ENCODE peak calls at places on chromosomes 4 and X, in nine cellular contexts. Z is adipocyte; X is EH; Q is activated CD4-positive, alpha-beta T cell treated with anti-CD3 and anti-CD28 coated beads for 48 hours; J is nephron progenitor cell; G is HepG2; M is fibroblast of pulmonary artery; K is osteocyte; U is stimulated activated naive CD8-positive, alpha-beta T cell treated with anti-CD3 and anti-CD28 coated beads, Interleukin-15, Interleukin-2, amounts not matched to agents 100 U/mL and 50 U/mL, for 24 hours. R is an unnamed sample.

GRCh38 chrX:68945603-68946228 is 116.9 kb downstream of the EFNB1 start:
- DNase-seq in G (no peak), M (peak), Q (no peak), Z (peak), X (peak), K (peak), U (peak), J (no peak), R (peak)

GRCh38 chr4:86011117-86011516 is 348.7 kb downstream of the MAPK10 start:
- DNase-seq in Q (no peak), J (no peak), Z (peak), X (peak), G (no peak), K (no peak), U (no peak), M (peak), R (no peak)

GRCh38 chr4:103996059-103996458 is 276.3 kb upstream of the TACR3 start:
- DNase-seq in M (peak), K (no peak), X (no peak), Z (no peak), Q (no peak), U (no peak), J (no peak), G (no peak), R (no peak)

GRCh38 chr4:125650557-125650956 is 335.8 kb downstream of the FAT4 start:
- DNase-seq in G (no peak), Q (no peak), U (no peak), Z (no peak), M (no peak), J (no peak), K (no peak), X (no peak), R (no peak)

GRCh38 chrX:112834016-112834855 is 6.4 kb downstream of the AMOT start:
- DNase-seq in Q (no peak), K (no peak), J (no peak), X (peak), G (no peak), U (no peak), M (peak), Z (peak), R (no peak)

GRCh38 chr4:157115613-157116340 is 39.8 kb downstream of the GLRB start:
- DNase-seq in U (no peak), X (peak), K (no peak), G (no peak), Q (no peak), M (peak), Z (peak), J (no peak), R (no peak)

GRCh38 chr4:168059251-168059650 is 33.1 kb upstream of the ANXA10 start:
- DNase-seq in Z (peak), U (no peak), J (no peak), Q (no peak), K (no peak), G (no peak), M (peak), X (peak), R (no peak)

GRCh38 chr4:185343726-185344581 is 51.8 kb downstream of the LRP2BP start:
- DNase-seq in K (no peak), M (peak), Z (no peak), G (no peak), X (peak), U (no peak), J (no peak), Q (no peak), R (no peak)

GRCh38 chr4:29717658-29718057 is 1002.5 kb upstream of the PCDH7 start:
- DNase-seq in U (no peak), M (no peak), K (no peak), Z (no peak), Q (no peak), X (no peak), J (no peak), G (no peak), R (no peak)

GRCh38 chr4:115844180-115844579 is 730.8 kb upstream of the NDST4 start:
- DNase-seq in U (no peak), G (peak), K (no peak), M (no peak), X (no peak), Z (no peak), J (no peak), Q (no peak), R (no peak)

GRCh38 chr4:54085284-54085683 is 14.7 kb upstream of the GSX2 start:
- DNase-seq in Q (no peak), J (no peak), M (peak), X (peak), G (peak), Z (peak), U (no peak), K (peak), R (no peak)

GRCh38 chrX:70025464-70025863 is 24.3 kb downstream of the AWAT2 start:
- DNase-seq in X (peak), G (no peak), K (no peak), J (no peak), Z (peak), M (peak), Q (no peak), U (no peak), R (no peak)

GRCh38 chr4:110622841-110623709 is at the start of gene PITX2:
- DNase-seq in Q (peak), Z (peak), J (peak), U (peak), M (peak), X (peak), G (no peak), K (peak), R (peak)

GRCh38 chr4:176818531-176818930 is 25.8 kb upstream of the VEGFC start:
- DNase-seq in Q (no peak), K (no peak), X (peak), G (no peak), M (no peak), U (no peak), J (no peak), Z (peak), R (no peak)

GRCh38 chr4:188691811-188692210 is 552.6 kb downstream of the TRIML1 start:
- DNase-seq in J (no peak), M (peak), Q (no peak), K (no peak), Z (peak), X (no peak), G (no peak), U (no peak), R (no peak)